ENCODE peak calls at places on chromosome 4, in ten cellular contexts. B is activated CD4-positive, alpha-beta T cell treated with anti-CD3 and anti-CD28 coated beads, Interleukin-2, amount 50 U/mL, for 24 hours; P is endodermal cell; X is GDM1; A is NCI-H69; T is skeletal muscle cell; U is progenitor cell of endocrine pancreas; I is hypothalamus; L is astrocyte of the spinal cord; R is amygdala. M is an unnamed sample.

GRCh38 chr4:150960079-150960478 is 55.0 kb downstream of the LRBA start:
- DNase-seq in B (no peak), P (no peak), X (no peak), A (peak), T (no peak), U (no peak), I (no peak), L (no peak), R (no peak), M (peak)

GRCh38 chr4:702618-703048 is 3.0 kb upstream of the PCGF3 start:
- DNase-seq in B (no peak), P (no peak), X (no peak), A (no peak), T (no peak), U (no peak), I (no peak), L (no peak), R (no peak), M (no peak)

GRCh38 chr4:165794834-165795233 is 78.2 kb upstream of the TLL1 start:
- DNase-seq in B (no peak), P (no peak), X (no peak), A (no peak), T (no peak), U (no peak), I (no peak), L (no peak), R (no peak), M (no peak)

GRCh38 chr4:159069922-159070321 is 33.0 kb upstream of the RAPGEF2 start:
- DNase-seq in B (no peak), P (no peak), X (no peak), A (peak), T (peak), U (no peak), I (no peak), L (peak), R (no peak), M (peak)

GRCh38 chr4:103422467-103423219 is 224.5 kb upstream of the CENPE start:
- DNase-seq in B (no peak), P (no peak), X (no peak), A (no peak), T (no peak), U (no peak), I (no peak), L (no peak), R (no peak), M (no peak)

GRCh38 chr4:139934336-139934735 is 219.6 kb downstream of the MAML3 start:
- DNase-seq in B (no peak), P (no peak), X (no peak), A (peak), T (no peak), U (no peak), I (no peak), L (peak), R (no peak), M (no peak)

GRCh38 chr4:155079866-155080265 is 128.6 kb upstream of the NPY2R start:
- DNase-seq in B (no peak), P (no peak), X (no peak), A (no peak), T (no peak), U (no peak), I (no peak), L (peak), R (no peak), M (peak)

GRCh38 chr4:1075809-1076524 is 37.4 kb downstream of the RNF212 start:
- DNase-seq in B (no peak), P (no peak), X (no peak), A (no peak), T (no peak), U (no peak), I (no peak), L (no peak), R (no peak), M (no peak)

GRCh38 chr4:55356991-55357461 is 11.0 kb downstream of the SRD5A3 start:
- DNase-seq in B (no peak), P (no peak), X (no peak), A (peak), T (no peak), U (no peak), I (no peak), L (peak), R (no peak), M (no peak)

GRCh38 chr4:18075823-18076433 is 54.4 kb upstream of the LCORL start:
- DNase-seq in B (no peak), P (peak), X (peak), A (peak), T (no peak), U (no peak), I (no peak), L (no peak), R (no peak), M (no peak)

GRCh38 chr4:120003193-120003592 is 63.5 kb downstream of the MAD2L1 start:
- DNase-seq in B (no peak), P (no peak), X (no peak), A (no peak), T (no peak), U (no peak), I (no peak), L (no peak), R (no peak), M (no peak)

GRCh38 chr4:10245761-10246160 is 129.2 kb upstream of the WDR1 start:
- DNase-seq in B (no peak), P (no peak), X (no peak), A (no peak), T (no peak), U (no peak), I (no peak), L (no peak), R (no peak), M (no peak)

GRCh38 chr4:102757681-102758080 is 3.1 kb downstream of the MANBA start:
- DNase-seq in B (no peak), P (peak), X (no peak), A (no peak), T (no peak), U (no peak), I (no peak), L (no peak), R (no peak), M (no peak)

GRCh38 chr4:99878604-99879003 is 15.6 kb downstream of the LAMTOR3 start:
- DNase-seq in B (no peak), P (no peak), X (no peak), A (no peak), T (no peak), U (no peak), I (no peak), L (no peak), R (no peak), M (no peak)

GRCh38 chr4:39308576-39308975 is 57.6 kb downstream of the RFC1 start:
- DNase-seq in B (no peak), P (no peak), X (no peak), A (no peak), T (no peak), U (no peak), I (no peak), L (no peak), R (no peak), M (no peak)

GRCh38 chr4:145840162-145840768 is 98.4 kb downstream of the ZNF827 start:
- DNase-seq in B (no peak), P (no peak), X (peak), A (peak), T (no peak), U (no peak), I (no peak), L (peak), R (no peak), M (no peak)

GRCh38 chr4:73765296-73765695 is 24.9 kb downstream of the CXCL8 start:
- DNase-seq in B (no peak), P (no peak), X (no peak), A (no peak), T (no peak), U (no peak), I (no peak), L (no peak), R (no peak), M (no peak)

GRCh38 chr4:125985856-125986255 is 671.1 kb downstream of the FAT4 start:
- DNase-seq in B (no peak), P (peak), X (no peak), A (no peak), T (no peak), U (no peak), I (no peak), L (no peak), R (no peak), M (no peak)

GRCh38 chr4:76803522-76803921 is 94.4 kb downstream of the SOWAHB start:
- DNase-seq in B (no peak), P (peak), X (no peak), A (peak), T (peak), U (no peak), I (no peak), L (peak), R (no peak), M (peak)

GRCh38 chr4:54403700-54404453 is 174.8 kb downstream of the PDGFRA start:
- DNase-seq in B (no peak), P (no peak), X (no peak), A (peak), T (no peak), U (no peak), I (no peak), L (no peak), R (no peak), M (no peak)

M was measured in stromal cell of bone marrow.